ENCODE peak calls at places on chromosome 13, in five cellular contexts. T, Q, I, W and S are unnamed samples.

GRCh38 chr13:24097064-24097463 is 63.5 kb upstream of the SPATA13 start:
- DNase-seq in T (no peak), Q (no peak), I (no peak), W (no peak), S (no peak)

GRCh38 chr13:91133941-91134772 is 213.3 kb upstream of the MIR17HG start:
- DNase-seq in T (no peak), Q (peak; percentile 55), I (no peak), W (peak; percentile 48), S (peak; percentile 48)

GRCh38 chr13:49627831-49628652 is at the start of gene ARL11:
- DNase-seq in T (peak; percentile 59), Q (peak; percentile 22), I (no peak), W (peak; percentile 8), S (peak; percentile 45)

GRCh38 chr13:72849571-72849970 is 67.6 kb downstream of the PIBF1 start:
- DNase-seq in T (no peak), Q (no peak), I (no peak), W (no peak), S (no peak)

GRCh38 chr13:75432045-75432444 is 49.9 kb downstream of the TBC1D4 start:
- DNase-seq in T (no peak), Q (no peak), I (peak; percentile 39), W (no peak), S (no peak)

GRCh38 chr13:95530178-95530577 is 22.3 kb upstream of the CLDN10 start:
- DNase-seq in T (no peak), Q (no peak), I (no peak), W (peak; percentile 73), S (no peak)

GRCh38 chr13:107233541-107233940 is 665.6 kb upstream of the ARGLU1 start:
- DNase-seq in T (no peak), Q (no peak), I (no peak), W (no peak), S (no peak)

GRCh38 chr13:100588350-100589177 is at the start of gene GGACT:
- DNase-seq in T (peak; percentile 88), Q (peak; percentile 85), I (peak; percentile 64), W (peak; percentile 59), S (peak; percentile 77)

GRCh38 chr13:28792992-28793391 is 27.1 kb upstream of the MTUS2 start:
- DNase-seq in T (no peak), Q (no peak), I (no peak), W (no peak), S (no peak)

GRCh38 chr13:94778986-94779385 is 66.6 kb upstream of the SOX21 start:
- DNase-seq in T (no peak), Q (no peak), I (no peak), W (no peak), S (no peak)

GRCh38 chr13:46296465-46296822 is 84.7 kb downstream of the LRRC63 start:
- DNase-seq in T (no peak), Q (no peak), I (no peak), W (no peak), S (no peak)

GRCh38 chr13:42477588-42478190 is 96.3 kb upstream of the TNFSF11 start:
- DNase-seq in T (no peak), Q (no peak), I (no peak), W (no peak), S (no peak)

GRCh38 chr13:114248011-114248410 is 13.3 kb downstream of the CDC16 start:
- DNase-seq in T (no peak), Q (no peak), I (no peak), W (no peak), S (no peak)

GRCh38 chr13:114244637-114245036 is 9.9 kb downstream of the CDC16 start:
- DNase-seq in T (no peak), Q (no peak), I (no peak), W (no peak), S (no peak)

GRCh38 chr13:114249062-114249461 is 14.4 kb downstream of the CDC16 start:
- DNase-seq in T (no peak), Q (no peak), I (no peak), W (no peak), S (no peak)
- TF ChIP-seq CTCF in T (no peak), Q (no peak), I (no peak), W (no peak), S (no peak)

DNA sequence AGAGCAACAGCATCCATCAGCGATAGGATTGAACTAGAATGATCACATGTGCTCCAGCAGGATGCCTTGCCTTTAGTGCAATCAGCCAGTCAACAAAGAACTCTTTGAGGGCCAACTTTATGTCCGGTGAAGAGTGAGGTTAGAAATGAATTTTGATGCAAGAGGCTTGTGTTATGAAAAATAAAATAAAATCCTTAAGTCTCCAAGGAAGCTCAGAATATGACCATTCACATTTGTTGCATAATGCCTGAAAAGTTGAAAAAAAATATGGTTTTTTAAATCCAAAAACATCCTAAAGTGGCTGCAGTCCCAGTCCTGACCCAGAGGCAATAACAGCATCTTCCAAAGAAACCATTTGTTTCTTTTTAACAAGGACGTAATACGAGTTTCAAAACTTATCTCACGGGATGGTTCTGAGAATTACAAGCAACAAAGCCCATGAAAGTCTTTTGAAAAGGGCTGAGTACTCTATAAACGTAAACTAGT is 61.3 kb downstream of the DCLK1 start:
- DNase-seq in T (no peak), Q (no peak), I (peak; percentile 36), W (no peak), S (no peak)
- TF ChIP-seq CTCF in T (no peak), Q (no peak), I (peak; percentile 24), W (no peak), S (no peak)

GRCh38 chr13:31055589-31055988 is 106.1 kb downstream of the HSPH1 start:
- DNase-seq in T (no peak), Q (no peak), I (no peak), W (no peak), S (no peak)

GRCh38 chr13:31054632-31055031 is 107.1 kb downstream of the HSPH1 start:
- DNase-seq in T (no peak), Q (no peak), I (no peak), W (no peak), S (no peak)

GRCh38 chr13:31053896-31054295 is 107.8 kb downstream of the HSPH1 start:
- DNase-seq in T (no peak), Q (no peak), I (no peak), W (no peak), S (no peak)

GRCh38 chr13:31053098-31053497 is 108.6 kb downstream of the HSPH1 start:
- DNase-seq in T (no peak), Q (no peak), I (no peak), W (no peak), S (no peak)

DNA sequence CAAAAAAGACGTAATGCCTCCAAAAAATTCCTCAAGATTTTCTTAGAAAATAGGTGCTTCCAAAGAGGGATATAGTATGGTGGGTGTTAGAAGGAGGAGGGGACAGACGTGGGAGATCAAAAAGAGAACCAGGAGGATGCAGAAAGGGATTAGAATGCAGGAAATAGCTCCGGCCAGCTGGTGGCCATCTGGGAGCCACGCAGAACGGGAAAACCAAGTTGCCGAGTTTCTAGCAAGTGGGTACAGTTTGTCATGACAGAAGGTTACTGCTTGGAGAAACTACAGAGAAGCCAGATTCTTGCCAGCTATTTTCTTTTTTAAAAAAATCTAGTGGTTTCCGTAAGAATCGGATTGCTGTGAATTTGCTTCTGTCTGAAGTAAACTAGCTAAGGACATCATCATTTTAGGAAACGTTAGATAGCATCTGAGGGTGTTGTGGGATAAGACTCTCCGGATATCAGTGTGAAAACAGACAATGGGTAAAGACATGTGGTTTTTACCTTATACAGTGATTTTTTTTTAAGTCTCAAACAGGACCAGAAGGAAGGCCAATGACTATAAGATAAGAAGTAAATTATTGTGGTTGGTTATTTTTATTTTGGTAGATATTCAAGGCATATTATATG is 104.9 kb downstream of the HSPH1 start:
- DNase-seq in T (no peak), Q (no peak), I (no peak), W (no peak), S (no peak)
- TF ChIP-seq CTCF in T (no peak), Q (no peak), I (no peak), W (no peak), S (no peak)

DNA sequence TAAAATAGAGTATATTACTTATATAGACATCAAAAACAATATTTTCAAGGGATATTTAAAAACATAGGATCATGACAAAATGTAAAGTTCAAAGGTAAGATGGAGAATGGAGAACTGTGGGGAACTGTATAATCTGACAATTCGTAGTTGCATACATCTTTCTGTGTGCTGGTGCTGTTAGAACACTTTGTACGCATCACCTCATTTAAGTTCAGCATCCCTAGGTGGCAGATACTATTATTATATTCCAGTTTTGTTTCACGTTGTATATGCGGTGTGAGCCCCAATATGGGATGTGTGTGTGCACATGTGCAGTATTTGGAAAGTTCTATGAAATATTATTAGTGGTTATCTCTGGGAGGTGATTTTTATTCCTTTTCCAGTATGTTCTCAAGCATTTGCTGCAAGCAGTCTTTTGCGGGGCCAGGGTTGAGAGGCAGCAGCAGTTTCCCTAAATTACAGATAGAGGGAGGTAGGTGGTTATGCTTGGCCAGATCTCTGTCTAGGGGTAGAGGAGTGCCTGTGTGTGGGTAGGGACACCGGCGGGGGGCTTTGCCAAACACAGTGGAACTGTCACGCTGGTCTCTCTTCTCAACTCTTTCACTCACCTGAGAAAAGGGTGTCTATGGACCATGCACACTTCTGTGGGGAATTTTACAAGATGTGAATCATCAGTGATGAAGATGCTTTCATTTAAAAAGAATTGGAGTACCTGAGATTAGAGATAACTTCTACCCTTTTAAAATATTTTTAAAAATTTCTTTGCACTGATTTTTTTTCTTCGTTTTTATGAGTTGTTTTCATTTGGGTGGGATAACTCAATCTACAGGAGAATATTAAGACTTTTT is 55.6 kb upstream of the ALOX5AP start:
- DNase-seq in T (no peak), Q (peak; percentile 53), I (no peak), W (peak; percentile 26), S (peak; percentile 34)
- TF ChIP-seq CTCF in T (peak; percentile 53), Q (peak; percentile 78), I (no peak), W (peak; percentile 39), S (peak; percentile 50)

DNA sequence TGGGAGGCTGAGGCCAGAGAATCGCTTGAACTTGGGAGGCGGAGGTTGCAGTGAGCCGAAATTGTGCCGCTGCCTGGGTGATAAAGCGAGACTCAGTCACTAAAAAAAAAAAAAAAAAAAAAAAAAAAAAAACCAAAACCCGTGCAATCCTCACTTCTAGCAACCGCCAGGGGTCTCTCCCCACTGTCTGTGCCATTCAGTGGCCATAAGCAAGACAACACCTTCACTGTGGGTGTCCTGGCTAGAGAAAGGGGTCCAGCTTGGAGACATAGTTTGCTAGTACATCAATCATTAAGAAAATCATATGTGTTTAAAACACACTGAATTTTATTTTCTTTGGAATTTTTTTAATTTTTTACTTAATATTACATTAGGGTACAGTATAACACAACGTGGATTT is 68.2 kb downstream of the RASL11A start:
- DNase-seq in T (no peak), Q (peak; percentile 23), I (no peak), W (no peak), S (no peak)
- TF ChIP-seq CTCF in T (no peak), Q (peak; percentile 38), I (no peak), W (no peak), S (no peak)

GRCh38 chr13:114002771-114003321 is 29.0 kb upstream of the C13orf46 start:
- DNase-seq in T (no peak), Q (no peak), I (no peak), W (no peak), S (no peak)
- TF ChIP-seq CTCF in T (no peak), Q (no peak), I (no peak), W (no peak), S (no peak)

DNA sequence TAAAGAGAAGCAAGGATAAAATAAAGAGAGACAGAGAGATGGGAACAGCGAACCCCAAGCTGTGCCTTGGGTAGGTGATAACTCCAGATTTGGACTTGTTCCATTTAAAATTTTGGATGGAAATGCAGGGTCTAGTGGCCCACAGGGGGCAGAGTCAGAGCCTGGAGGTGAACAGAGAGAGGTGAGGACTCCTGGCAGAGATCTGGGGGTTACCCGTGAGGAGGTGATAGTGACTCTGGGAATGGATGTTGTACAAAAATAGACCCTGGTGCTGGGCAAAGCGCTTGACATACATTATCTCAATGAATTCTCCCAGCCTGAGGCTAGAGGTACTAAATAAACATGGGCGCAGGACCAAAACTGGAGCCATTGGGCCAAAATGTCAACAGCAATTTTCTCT is 14.3 kb upstream of the DHRS12 start:
- DNase-seq in T (no peak), Q (no peak), I (no peak), W (no peak), S (no peak)
- TF ChIP-seq CTCF in T (no peak), Q (peak; percentile 22), I (no peak), W (no peak), S (no peak)